ENCODE peak calls at places on chromosomes 4 and X, in five cellular contexts. L is upper lobe of right lung; H is HCT116; Y is CD8-positive, alpha-beta memory T cell; R is mesenchymal stem cell. A is an unnamed sample. For H3K4me1, the result is how much of the 10 kb centered on the place peaks cover.

GRCh38 chr4:102344520-102344954 is 745 bp downstream of the SLC39A8 start:
- DNase-seq in Y (no peak), H (peak), L (peak), R (peak), A (peak)

GRCh38 chr4:139728146-139728545 is 62.5 kb downstream of the MGST2 start:
- DNase-seq in L (no peak), Y (no peak), R (no peak), H (no peak), A (no peak)

GRCh38 chr4:121964958-121965357 is 13.1 kb upstream of the TRPC3 start:
- DNase-seq in L (no peak), R (no peak), Y (no peak), H (no peak), A (no peak)

GRCh38 chr4:1711055-1711905 is 839 bp downstream of the SLBP start:
- DNase-seq in H (no peak), R (peak), Y (peak), L (peak), A (peak)

GRCh38 chr4:60790608-60791007 is 409.5 kb upstream of the ADGRL3 start:
- DNase-seq in L (no peak), Y (no peak), R (no peak), H (no peak), A (no peak)

GRCh38 chr4:24924309-24924781 is 11.5 kb upstream of the CCDC149 start:
- DNase-seq in R (peak), H (no peak), L (no peak), Y (no peak), A (no peak)

GRCh38 chrX:108312938-108313337 is 125.3 kb downstream of the COL4A6 start:
- DNase-seq in L (no peak), H (peak), R (peak), Y (no peak), A (peak)

GRCh38 chr4:77372375-77372774 is 215.4 kb downstream of the CCNG2 start:
- DNase-seq in H (no peak), Y (no peak), R (no peak), L (no peak), A (no peak)

GRCh38 chr4:155001229-155001628 is 207.2 kb upstream of the NPY2R start:
- DNase-seq in H (no peak), Y (no peak), L (no peak), R (no peak), A (no peak)

GRCh38 chr4:139700568-139700967 is 34.9 kb downstream of the MGST2 start:
- DNase-seq in L (no peak), H (no peak), Y (no peak), R (no peak), A (no peak)

GRCh38 chrX:132636080-132636479 is 147.2 kb upstream of the MBNL3 start:
- DNase-seq in H (no peak), L (no peak), Y (no peak), R (no peak), A (no peak)

GRCh38 chr4:56430203-56430602 is 5.2 kb downstream of the PPAT start:
- DNase-seq in Y (no peak), R (no peak), H (no peak), L (no peak), A (no peak)

GRCh38 chr4:176187610-176188009 is 7.8 kb downstream of the SPATA4 start:
- DNase-seq in R (peak), L (no peak), H (no peak), Y (no peak), A (no peak)

GRCh38 chr4:139841464-139842195 is 176.0 kb downstream of the MGST2 start:
- DNase-seq in L (no peak), R (peak), Y (no peak), H (no peak), A (no peak)

GRCh38 chr4:124828382-124828781 is 115.8 kb upstream of the ANKRD50 start:
- DNase-seq in H (no peak), L (no peak), Y (no peak), R (no peak), A (no peak)

GRCh38 chr4:97493815-97494518 is 649.3 kb downstream of the STPG2 start:
- DNase-seq in H (peak), R (no peak), Y (no peak), L (no peak), A (no peak)

GRCh38 chrX:45743081-45743533 is 542.4 kb upstream of the DIPK2B start:
- DNase-seq in L (no peak), R (peak), Y (no peak), H (peak), A (no peak)

GRCh38 chr4:168177546-168178149 is 85.3 kb downstream of the ANXA10 start:
- DNase-seq in Y (no peak), R (no peak), H (no peak), L (no peak), A (no peak)

GRCh38 chrX:153063315-153063714 is 7.0 kb downstream of the PNMA3 start:
- DNase-seq in R (peak), H (no peak), L (no peak), Y (no peak), A (no peak)

GRCh38 chrX:22021721-22022120 is 10.4 kb upstream of the PHEX start:
- DNase-seq in H (no peak), Y (no peak), R (no peak), L (no peak), A (no peak)

GRCh38 chr4:169604131-169604900 is 8.1 kb downstream of the NEK1 start:
- DNase-seq in L (no peak), H (no peak), Y (no peak), R (peak), A (no peak)

GRCh38 chr4:188289531-188289930 is 150.3 kb downstream of the TRIML1 start:
- DNase-seq in Y (no peak), H (no peak), R (no peak), L (no peak), A (no peak)

GRCh38 chr4:68951078-68951805 is at the start of gene UGT2A3:
- DNase-seq in R (peak), Y (no peak), H (no peak), L (no peak), A (no peak)

GRCh38 chr4:75030649-75031235 is 97.8 kb downstream of the PARM1 start:
- DNase-seq in L (no peak), R (no peak), H (no peak), Y (no peak), A (no peak)

GRCh38 chr4:124104101-124104500 is 608.4 kb downstream of the ANKRD50 start:
- DNase-seq in L (no peak), R (peak), Y (no peak), H (no peak), A (no peak)

GRCh38 chr4:112085156-112086035 is 59.9 kb upstream of the FAM241A start:
- DNase-seq in R (peak), L (no peak), Y (no peak), H (no peak), A (no peak)

GRCh38 chr4:89249716-89250361 is 57.8 kb downstream of the GPRIN3 start:
- DNase-seq in Y (no peak), H (no peak), L (no peak), R (no peak), A (no peak)

GRCh38 chrX:106862972-106863688 is 40.0 kb downstream of the RIPPLY1 start:
- DNase-seq in Y (no peak), H (peak), L (no peak), R (no peak), A (no peak)

GRCh38 chrX:47637546-47638195 is 7.9 kb upstream of the CFP start:
- DNase-seq in R (no peak), Y (no peak), H (no peak), L (peak), A (no peak)
- H3K4me1 ChIP-seq in R (under half), Y (under half), H (under half), L (under half), A (under half)

DNA sequence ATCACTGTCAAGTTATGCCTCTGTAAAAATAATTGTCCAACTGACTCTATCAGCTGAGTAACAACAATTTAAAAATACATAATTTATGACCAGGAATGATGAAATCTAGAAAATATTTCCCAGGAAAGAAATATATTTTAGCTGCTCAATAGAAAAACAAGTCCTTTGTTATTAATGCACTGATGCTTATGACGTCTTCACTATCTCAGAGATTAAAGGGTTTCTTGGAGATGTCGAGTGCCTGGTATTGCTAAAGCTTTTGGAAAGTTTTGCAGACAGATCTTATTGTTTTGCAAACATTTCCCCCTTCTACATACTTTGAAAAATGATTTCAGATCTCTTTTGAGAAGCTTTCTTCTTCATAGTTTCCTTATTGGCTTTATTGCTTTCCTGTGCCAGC is 154.6 kb upstream of the RPS6KA3 start:
- DNase-seq in Y (no peak), L (no peak), R (no peak), H (no peak), A (no peak)
- H3K4me1 ChIP-seq in Y (under half), L (under half), R (under half), H (under half), A (under half)

GRCh38 chrX:117992324-117992723 is 124.3 kb downstream of the KLHL13 start:
- DNase-seq in L (no peak), Y (no peak), H (no peak), R (no peak), A (no peak)
- H3K4me1 ChIP-seq in L (under half), Y (under half), H (under half), R (under half), A (under half)

DNA sequence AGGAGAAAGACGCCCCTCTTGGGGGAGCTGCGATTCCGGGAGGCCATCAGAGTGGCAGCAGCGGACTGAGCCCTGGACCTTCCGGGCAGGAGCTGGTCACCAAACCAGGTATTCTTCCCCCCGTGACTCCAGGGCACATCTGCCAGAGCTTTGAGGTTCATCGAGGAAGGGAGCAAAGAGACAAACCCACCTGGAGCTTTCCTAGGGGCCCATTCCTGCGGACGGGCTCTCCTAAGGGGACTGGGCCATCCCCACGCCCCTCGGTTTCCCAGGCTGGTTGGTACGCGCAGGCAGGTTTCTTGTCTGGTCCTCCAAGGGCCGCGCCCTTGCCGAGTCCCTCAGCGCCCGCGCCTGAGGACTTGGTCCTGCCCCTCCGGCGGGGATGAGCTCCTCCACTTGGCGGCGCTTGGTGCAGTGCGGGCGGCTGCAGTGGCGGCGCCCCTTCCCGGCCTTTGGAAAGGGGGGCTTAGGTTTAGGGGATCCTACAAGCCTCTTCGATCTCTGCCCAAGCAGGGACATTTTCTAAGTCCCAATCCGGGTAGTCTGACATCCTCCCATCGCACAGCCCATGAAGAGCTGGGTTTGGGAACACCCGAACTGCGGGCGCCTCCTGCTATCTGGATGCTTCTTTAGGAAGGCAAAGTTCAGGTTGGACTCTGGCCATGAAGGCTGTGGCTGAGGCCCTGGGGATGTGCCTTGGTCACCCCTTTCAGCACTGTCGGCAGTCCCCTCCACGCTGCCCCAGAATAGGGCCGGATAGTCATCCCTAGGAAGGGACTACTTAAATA is 543 bp downstream of the STBD1 start:
- DNase-seq in R (peak), Y (no peak), H (no peak), L (peak), A (peak)
- H3K4me1 ChIP-seq in R (under half), Y (under half), H (under half), L (under half), A (half or more)

DNA sequence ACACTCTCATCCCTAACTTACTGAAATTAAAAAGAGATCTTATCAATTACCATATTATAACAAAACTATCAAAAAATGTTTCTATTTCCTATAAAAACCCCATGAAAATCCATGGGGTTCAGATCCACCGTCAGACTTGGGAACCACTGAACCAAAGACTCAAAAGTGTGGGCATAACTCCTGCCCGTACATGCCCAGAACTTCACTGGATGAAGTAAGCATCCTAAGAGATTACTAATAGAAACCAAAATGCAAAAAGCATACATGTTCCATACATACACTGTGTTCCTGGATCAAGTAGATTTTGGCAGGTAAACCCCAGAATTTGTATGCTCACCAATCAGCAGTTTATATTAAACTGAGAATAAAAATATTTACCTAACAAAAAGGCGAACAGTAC is 66.1 kb downstream of the PRSS12 start:
- DNase-seq in H (no peak), R (no peak), Y (no peak), L (no peak), A (no peak)
- H3K4me1 ChIP-seq in H (under half), R (under half), Y (under half), L (under half), A (under half)

DNA sequence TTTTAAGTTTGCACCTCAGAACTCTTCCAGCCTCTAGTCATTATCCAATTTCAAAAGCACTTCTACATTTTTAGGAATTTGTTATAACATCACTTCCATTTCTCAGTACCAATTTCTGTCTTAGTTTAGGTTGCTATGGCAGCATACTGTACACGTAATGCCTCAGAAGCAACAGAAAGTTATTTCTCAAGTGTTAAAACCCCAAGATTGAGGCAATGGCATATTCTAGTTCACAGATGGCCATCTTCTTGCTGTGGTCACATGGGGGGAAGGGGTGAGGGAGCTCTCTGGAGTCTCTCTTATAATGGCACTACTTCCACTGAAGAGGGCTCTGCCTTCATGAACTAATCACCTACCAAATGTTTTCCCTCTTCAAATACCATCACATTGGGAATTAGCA is 220.3 kb upstream of the CTSO start:
- DNase-seq in Y (no peak), H (no peak), L (no peak), R (peak), A (no peak)
- H3K4me1 ChIP-seq in Y (under half), H (under half), L (under half), R (under half), A (under half)